ENCODE peak calls at places on chromosomes 4 and X, in four cellular contexts. E, J, D and B are unnamed samples.

GRCh38 chrX:1391707-1392375 is at the start of gene SLC25A6:
- DNase-seq in E (peak), J (peak), D (peak), B (peak)

GRCh38 chrX:1451676-1452496 is 823 bp downstream of the ASMTL start:
- DNase-seq in E (peak), J (no peak), D (no peak), B (no peak)

GRCh38 chr4:38163216-38164006 is 203.2 kb downstream of the PTTG2 start:
- DNase-seq in E (no peak), J (no peak), D (no peak), B (peak)

GRCh38 chr4:143381171-143382118 is 44.8 kb downstream of the GAB1 start:
- DNase-seq in E (no peak), J (no peak), D (peak), B (peak)

GRCh38 chrX:39953879-39954278 is 143.9 kb downstream of the BCOR start:
- DNase-seq in E (no peak), J (no peak), D (no peak), B (peak)

GRCh38 chr4:23818097-23818648 is 71.7 kb downstream of the PPARGC1A start:
- DNase-seq in E (no peak), J (no peak), D (no peak), B (peak)

GRCh38 chrX:38805294-38806053 is 4.2 kb downstream of the MID1IP1 start:
- DNase-seq in E (peak), J (no peak), D (peak), B (peak)

GRCh38 chrX:13432776-13433605 is 113.1 kb upstream of the ATXN3L start:
- DNase-seq in E (no peak), J (no peak), D (no peak), B (peak)

GRCh38 chrX:13387656-13388421 is 68.0 kb upstream of the ATXN3L start:
- DNase-seq in E (no peak), J (no peak), D (no peak), B (peak)

GRCh38 chr4:159103406-159104131 is 690 bp downstream of the RAPGEF2 start:
- DNase-seq in E (peak), J (no peak), D (peak), B (peak)

GRCh38 chr4:165152527-165152926 is 39.9 kb upstream of the TMEM192 start:
- DNase-seq in E (no peak), J (no peak), D (no peak), B (no peak)

GRCh38 chr4:183503497-183504063 is 1.3 kb upstream of the ING2 start:
- DNase-seq in E (no peak), J (no peak), D (no peak), B (no peak)

GRCh38 chrX:150366951-150367545 is 3.9 kb downstream of the MAMLD1 start:
- DNase-seq in E (peak), J (no peak), D (no peak), B (peak)

GRCh38 chr4:137156054-137156453 is 376.2 kb downstream of the PCDH18 start:
- DNase-seq in E (no peak), J (no peak), D (no peak), B (peak)

GRCh38 chr4:80017125-80017854 is 55.7 kb downstream of the ANTXR2 start:
- DNase-seq in E (no peak), J (no peak), D (peak), B (peak)

GRCh38 chrX:1807301-1807731 is 192.5 kb downstream of the ASMT start:
- DNase-seq in E (peak), J (peak), D (peak), B (peak)

GRCh38 chr4:184441461-184442392 is 32.6 kb downstream of the IRF2 start:
- DNase-seq in E (peak), J (no peak), D (peak), B (peak)

GRCh38 chr4:115229873-115230272 is 116.5 kb upstream of the NDST4 start:
- DNase-seq in E (no peak), J (no peak), D (no peak), B (no peak)

GRCh38 chrX:68719904-68720614 is 72.6 kb downstream of the STARD8 start:
- DNase-seq in E (no peak), J (no peak), D (peak), B (no peak)

GRCh38 chr4:41935652-41936021 is 408 bp downstream of the TMEM33 start:
- DNase-seq in E (no peak), J (no peak), D (no peak), B (peak)

GRCh38 chrX:2824886-2825285 is 3.8 kb upstream of the GYG2 start:
- DNase-seq in E (no peak), J (no peak), D (no peak), B (no peak)

GRCh38 chr4:164239976-164240375 is 514.0 kb upstream of the SMIM31 start:
- DNase-seq in E (no peak), J (no peak), D (no peak), B (no peak)

GRCh38 chrX:151984891-151985290 is 10.4 kb upstream of the GABRE start:
- DNase-seq in E (no peak), J (no peak), D (no peak), B (no peak)

DNA sequence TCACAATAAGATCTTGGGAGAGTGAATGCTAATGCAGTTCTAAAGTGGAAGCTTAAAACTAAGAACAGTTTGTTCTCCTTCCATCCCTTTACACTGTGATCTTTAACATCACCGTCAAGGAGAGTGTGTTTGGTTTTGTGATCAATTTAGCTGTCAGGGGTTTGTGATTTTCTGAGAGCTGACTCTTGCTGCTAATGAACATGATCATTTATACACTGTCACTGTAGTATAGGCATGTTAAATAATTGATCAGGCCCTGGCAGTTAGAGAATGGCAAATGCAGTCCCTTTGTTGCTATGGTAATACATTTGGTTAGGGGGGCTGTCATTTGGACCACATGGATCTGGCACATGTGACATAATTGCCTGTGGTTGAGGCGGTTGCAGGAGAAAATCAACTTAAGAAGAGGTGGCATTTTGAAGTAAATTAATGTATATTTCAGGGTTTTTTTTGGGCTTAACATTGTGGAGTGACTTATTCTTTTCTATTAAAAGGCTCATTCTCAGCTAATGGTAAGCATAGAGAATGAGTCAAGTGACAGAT is 113.9 kb downstream of the FHIP1A start:
- DNase-seq in E (no peak), J (no peak), D (no peak), B (no peak)
- H3K56ac ChIP-seq in E (no peak), J (no peak), D (no peak), B (no peak)

GRCh38 chr4:26171953-26172352 is 148.9 kb upstream of the RBPJ start:
- DNase-seq in E (no peak), J (no peak), D (no peak), B (peak)
- H3K9ac ChIP-seq in E (no peak), J (no peak), D (no peak), B (peak)

GRCh38 chr4:1225272-1226166 is 23.4 kb downstream of the CTBP1 start:
- DNase-seq in E (no peak), J (no peak), D (no peak), B (no peak)
- H3K23ac ChIP-seq in E (no peak), J (no peak), D (no peak), B (no peak)

DNA sequence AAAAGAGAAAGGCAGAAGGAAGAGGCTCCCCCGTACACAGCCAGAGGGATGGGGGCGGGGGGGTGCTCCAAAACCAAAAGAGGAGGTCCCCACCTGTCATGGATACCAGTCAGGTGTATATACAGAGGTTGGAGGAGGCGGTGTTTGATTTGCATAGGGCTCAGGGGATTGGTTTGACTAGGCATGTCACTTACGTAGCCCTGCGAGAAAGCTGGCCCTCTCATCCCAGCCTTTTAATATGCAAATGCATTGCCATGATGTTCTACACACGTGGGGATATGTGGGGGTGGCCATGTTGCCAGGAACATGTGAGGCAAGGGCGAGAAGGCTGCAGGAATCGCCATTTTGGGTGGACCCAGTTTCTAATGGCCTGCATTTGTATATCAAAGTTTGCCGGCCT is 38.6 kb downstream of the TMEM150C start:
- DNase-seq in E (peak), J (no peak), D (peak), B (no peak)
- H3K56ac ChIP-seq in E (no peak), J (no peak), D (no peak), B (no peak)

GRCh38 chr4:10101559-10102192 is 14.9 kb downstream of the WDR1 start:
- DNase-seq in E (no peak), J (no peak), D (no peak), B (no peak)

GRCh38 chr4:10100734-10101216 is 15.8 kb downstream of the WDR1 start:
- DNase-seq in E (no peak), J (no peak), D (no peak), B (no peak)

GRCh38 chr4:10102981-10103330 is 13.6 kb downstream of the WDR1 start:
- DNase-seq in E (no peak), J (no peak), D (no peak), B (no peak)

GRCh38 chr4:10104211-10104990 is 12.2 kb downstream of the WDR1 start:
- DNase-seq in E (no peak), J (no peak), D (no peak), B (no peak)

GRCh38 chr4:10102193-10102980 is 14.2 kb downstream of the WDR1 start:
- DNase-seq in E (no peak), J (no peak), D (no peak), B (no peak)
- H3K9ac ChIP-seq in E (no peak), J (no peak), D (no peak), B (no peak)

GRCh38 chr4:48490012-48490679 is at the start of gene ZAR1:
- DNase-seq in E (peak), J (no peak), D (peak), B (no peak)
- H3K23ac ChIP-seq in E (no peak), J (no peak), D (no peak), B (no peak)

GRCh38 chr4:139265654-139266053 is 14.4 kb downstream of the MGARP start:
- DNase-seq in E (no peak), J (no peak), D (no peak), B (no peak)
- H3K56ac ChIP-seq in E (no peak), J (no peak), D (no peak), B (no peak)

DNA sequence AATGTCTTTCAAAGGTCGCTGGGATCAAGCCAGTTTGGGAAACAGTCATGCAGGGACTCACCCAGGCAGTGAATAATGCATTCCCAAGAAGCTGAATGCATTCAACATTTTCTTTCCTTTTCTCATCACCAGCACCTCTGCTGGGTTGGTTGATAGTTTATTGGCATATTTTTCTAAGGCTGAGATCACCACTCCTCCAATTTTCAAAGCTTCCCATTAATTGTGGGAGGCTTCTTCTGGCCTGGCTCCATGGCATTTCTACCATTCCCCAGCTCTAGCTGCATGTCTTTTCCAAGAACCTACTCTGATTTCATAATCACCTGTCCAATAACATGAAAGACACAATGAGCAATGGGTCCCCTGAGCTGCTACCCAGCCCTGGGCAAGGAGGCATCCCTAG is 35.8 kb downstream of the CHRDL1 start:
- DNase-seq in E (no peak), J (no peak), D (no peak), B (peak)
- H3K9ac ChIP-seq in E (no peak), J (no peak), D (no peak), B (no peak)

DNA sequence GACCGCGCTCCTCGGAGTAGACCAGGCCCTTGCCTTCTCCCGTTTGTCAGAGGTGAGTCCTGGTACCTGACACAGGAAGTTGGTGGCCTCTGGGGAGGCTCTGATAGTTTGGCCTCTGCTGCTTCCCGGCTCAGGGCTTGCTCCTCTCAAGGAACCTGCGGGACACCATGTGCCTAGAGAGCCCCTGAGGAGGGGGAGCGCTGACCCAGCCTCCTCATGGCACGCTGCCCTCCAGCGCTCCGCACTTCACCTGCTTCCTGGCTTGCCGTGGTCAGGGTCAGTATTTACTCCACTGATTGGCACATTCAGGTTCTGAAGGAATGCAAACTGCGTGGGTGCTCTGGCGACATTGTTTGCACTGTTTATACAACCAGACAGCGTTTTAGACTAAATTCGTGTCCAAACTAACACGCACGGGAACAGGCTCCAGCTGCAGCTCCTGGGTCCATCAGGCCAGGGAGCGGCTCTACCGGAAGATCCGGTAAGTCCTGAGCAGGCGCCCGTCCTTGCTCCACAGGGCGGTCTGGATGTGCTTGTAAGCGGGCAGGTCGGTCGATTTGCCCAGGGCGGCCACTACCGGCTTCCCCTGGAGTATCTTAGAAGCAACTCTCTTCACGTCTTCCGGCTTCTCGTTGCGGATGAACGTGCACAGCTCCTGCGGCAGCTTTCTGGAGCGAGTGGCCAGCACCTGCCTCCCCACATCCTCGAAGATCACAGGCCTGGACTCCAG is 121.6 kb upstream of the GRID2 start:
- DNase-seq in E (no peak), J (no peak), D (no peak), B (no peak)
- H3K23ac ChIP-seq in E (no peak), J (no peak), D (no peak), B (no peak)